ENCODE peak calls at places on chromosomes 13 and 19, in ten cellular contexts. S is Caco-2, Q is choroid plexus epithelial cell, E is epithelial cell of esophagus, C is fibroblast of lung, D is AG04449, H is HCT116, P is OCI-LY7, T is HFF-Myc, G is fibroblast of pulmonary artery. A is an unnamed sample.
A peak's percentile ranks its signal among the peaks of the same experiment; 100 is the strongest.

GRCh38 chr13:76038920-76039716 is 403.0 kb downstream of the LMO7 start:
- DNase-seq in S (no peak), Q (no peak), E (peak; percentile 5), C (no peak), D (no peak), H (no peak), P (no peak), T (no peak), G (no peak), A (no peak)

GRCh38 chr13:23637813-23638212 is 67.6 kb downstream of the TNFRSF19 start:
- DNase-seq in S (no peak), Q (no peak), E (no peak), C (no peak), D (no peak), H (no peak), P (no peak), T (no peak), G (no peak), A (no peak)

GRCh38 chr13:26872444-26873173 is 112.0 kb upstream of the GPR12 start:
- DNase-seq in S (peak; percentile 60), Q (peak; percentile 64), E (peak; percentile 45), C (peak; percentile 24), D (no peak), H (peak; percentile 24), P (peak; percentile 62), T (peak; percentile 10), G (peak; percentile 42), A (peak; percentile 17)

GRCh38 chr19:457636-458035 is 3.2 kb downstream of the SHC2 start:
- DNase-seq in S (no peak), Q (no peak), E (no peak), C (no peak), D (no peak), H (no peak), P (no peak), T (no peak), G (no peak), A (no peak)

GRCh38 chr13:41284512-41285288 is 21.3 kb upstream of the MTRF1 start:
- DNase-seq in S (peak; percentile 15), Q (peak; percentile 69), E (peak; percentile 97), C (peak; percentile 48), D (peak; percentile 52), H (peak; percentile 48), P (no peak), T (no peak), G (peak; percentile 88), A (no peak)

GRCh38 chr13:40986328-40986856 is 32.7 kb downstream of the ELF1 start:
- DNase-seq in S (no peak), Q (peak; percentile 44), E (peak; percentile 30), C (peak; percentile 77), D (no peak), H (no peak), P (no peak), T (no peak), G (no peak), A (peak; percentile 70)

GRCh38 chr13:99984463-99985242 is 3.1 kb downstream of the ZIC2 start:
- DNase-seq in S (peak; percentile 38), Q (peak; percentile 63), E (no peak), C (no peak), D (no peak), H (no peak), P (no peak), T (no peak), G (no peak), A (no peak)

GRCh38 chr19:3507371-3508120 is 1.4 kb downstream of the FZR1 start:
- DNase-seq in S (no peak), Q (no peak), E (peak; percentile 39), C (no peak), D (no peak), H (no peak), P (no peak), T (no peak), G (no peak), A (no peak)

GRCh38 chr13:55517312-55517711 is 1623.4 kb upstream of the PRR20A start:
- DNase-seq in S (peak; percentile 52), Q (no peak), E (no peak), C (no peak), D (no peak), H (no peak), P (no peak), T (no peak), G (no peak), A (no peak)

GRCh38 chr13:38590796-38591507 is 95.9 kb upstream of the FREM2 start:
- DNase-seq in S (peak; percentile 27), Q (no peak), E (peak; percentile 48), C (no peak), D (no peak), H (no peak), P (no peak), T (no peak), G (no peak), A (no peak)

GRCh38 chr19:29294343-29294811 is 81.4 kb upstream of the UQCRFS1 start:
- DNase-seq in S (no peak), Q (no peak), E (no peak), C (no peak), D (no peak), H (no peak), P (no peak), T (no peak), G (no peak), A (no peak)

GRCh38 chr13:22073718-22074117 is 402.8 kb downstream of the FGF9 start:
- DNase-seq in S (no peak), Q (no peak), E (no peak), C (no peak), D (no peak), H (no peak), P (no peak), T (no peak), G (no peak), A (no peak)

GRCh38 chr19:46536391-46536790 is 40.7 kb upstream of the PNMA8B start:
- DNase-seq in S (no peak), Q (no peak), E (no peak), C (no peak), D (no peak), H (no peak), P (no peak), T (no peak), G (no peak), A (no peak)

GRCh38 chr19:54336893-54337857 is 1.8 kb downstream of the LILRA4 start:
- DNase-seq in S (no peak), Q (no peak), E (no peak), C (no peak), D (no peak), H (no peak), P (no peak), T (no peak), G (no peak), A (no peak)

GRCh38 chr13:82407321-82407720 is 1475.0 kb downstream of the SLITRK1 start:
- DNase-seq in S (no peak), Q (no peak), E (no peak), C (no peak), D (no peak), H (no peak), P (no peak), T (no peak), G (no peak), A (no peak)

GRCh38 chr13:63512095-63512494 is 2096.4 kb upstream of the PCDH20 start:
- DNase-seq in S (no peak), Q (no peak), E (no peak), C (no peak), D (no peak), H (no peak), P (no peak), T (no peak), G (no peak), A (no peak)
- TF ChIP-seq CTCF in S (no peak), Q (no peak), E (no peak), C (no peak), D (no peak), H (no peak), P (no peak), T (no peak), G (no peak), A (no peak)

GRCh38 chr19:5560156-5560555 is 7.6 kb downstream of the TINCR start:
- DNase-seq in S (no peak), Q (no peak), E (no peak), C (no peak), D (no peak), H (no peak), P (no peak), T (no peak), G (no peak), A (no peak)

GRCh38 chr19:5558101-5558621 is 9.6 kb downstream of the TINCR start:
- DNase-seq in S (no peak), Q (no peak), E (peak; percentile 92), C (no peak), D (no peak), H (no peak), P (no peak), T (no peak), G (no peak), A (no peak)

GRCh38 chr19:5559804-5560133 is 8.0 kb downstream of the TINCR start:
- DNase-seq in S (no peak), Q (no peak), E (no peak), C (no peak), D (no peak), H (no peak), P (no peak), T (no peak), G (no peak), A (no peak)

GRCh38 chr19:5554828-5555227 is 12.9 kb downstream of the TINCR start:
- DNase-seq in S (no peak), Q (no peak), E (no peak), C (no peak), D (no peak), H (no peak), P (no peak), T (no peak), G (no peak), A (no peak)

GRCh38 chr19:5557691-5558090 is 10.1 kb downstream of the TINCR start:
- DNase-seq in S (no peak), Q (no peak), E (peak; percentile 88), C (no peak), D (no peak), H (no peak), P (no peak), T (no peak), G (no peak), A (no peak)
- H3K4me3 ChIP-seq in S (no peak overlapping the region), Q (no peak overlapping the region), E (peak overlapping the region; percentile 24), C (no peak overlapping the region), D (no peak overlapping the region), H (no peak overlapping the region), P (no peak overlapping the region), T (no peak overlapping the region), G (no peak overlapping the region), A (no peak overlapping the region)

DNA sequence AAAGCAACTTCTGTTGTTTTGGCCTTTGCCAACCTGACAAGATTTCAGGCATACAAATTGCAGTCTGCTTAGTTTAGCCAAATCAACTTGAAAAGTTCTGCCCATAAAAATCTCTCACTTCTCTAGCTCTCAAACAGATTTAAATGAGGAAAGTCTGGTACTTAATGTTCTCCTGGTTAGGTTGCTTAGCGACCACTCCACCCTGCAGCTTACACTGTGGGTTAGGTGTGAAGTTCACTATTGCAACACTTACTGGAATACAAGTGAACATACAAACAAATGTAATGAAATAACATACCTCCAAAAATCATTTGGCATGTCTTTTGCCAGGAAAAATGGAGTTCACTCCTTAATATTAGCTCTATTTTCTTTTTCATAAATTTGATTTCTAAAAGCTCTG is 178.7 kb upstream of the PCDH9 start:
- DNase-seq in S (no peak), Q (peak; percentile 95), E (peak; percentile 51), C (peak; percentile 71), D (no peak), H (no peak), P (no peak), T (no peak), G (peak; percentile 54), A (no peak)
- TF ChIP-seq CTCF in S (no peak), Q (no peak), E (no peak), C (no peak), D (no peak), H (no peak), P (no peak), T (no peak), G (no peak), A (no peak)

GRCh38 chr13:46172531-46172991 is 9.4 kb downstream of the LCP1 start:
- DNase-seq in S (no peak), Q (no peak), E (no peak), C (no peak), D (no peak), H (no peak), P (peak; percentile 52), T (no peak), G (no peak), A (no peak)
- H3K4me3 ChIP-seq in S (no peak overlapping the region), Q (no peak overlapping the region), E (no peak overlapping the region), C (no peak overlapping the region), D (no peak overlapping the region), H (no peak overlapping the region), P (peak overlapping the region; percentile 92), T (no peak overlapping the region), G (no peak overlapping the region), A (no peak overlapping the region)

A was measured in LNCaP clone FGC.